ENCODE peak calls at places on chromosomes 1 and 21, in four cellular contexts. X is SJCRH30, T is thoracic aorta, A is body of pancreas. Z is an unnamed sample.

GRCh38 chr1:45348020-45348419 is 7.8 kb upstream of the MUTYH start:
- DNase-seq in A (no peak), X (no peak), T (no peak), Z (no peak)

GRCh38 chr1:90711696-90712095 is 5.4 kb downstream of the BARHL2 start:
- DNase-seq in X (peak), T (no peak), A (no peak), Z (no peak)

GRCh38 chr21:41928621-41929220 is 25.1 kb downstream of the C2CD2 start:
- DNase-seq in A (no peak), X (no peak), T (no peak), Z (no peak)

GRCh38 chr1:147895123-147895522 is 7.5 kb upstream of the GJA8 start:
- DNase-seq in T (no peak), X (no peak), A (no peak), Z (no peak)

GRCh38 chr1:179366093-179366800 is 476 bp downstream of the AXDND1 start:
- DNase-seq in T (no peak), A (no peak), X (no peak), Z (no peak)

GRCh38 chr1:195740862-195741261 is 867.4 kb downstream of the KCNT2 start:
- DNase-seq in A (no peak), T (no peak), X (no peak), Z (no peak)

GRCh38 chr21:45531393-45532215 is 10.6 kb downstream of the SLC19A1 start:
- DNase-seq in T (no peak), X (no peak), A (peak), Z (no peak)

GRCh38 chr1:15850450-15851079 is 3.1 kb downstream of the SPEN start:
- DNase-seq in T (no peak), X (peak), A (peak), Z (no peak)

GRCh38 chr21:38839683-38840286 is 34.1 kb downstream of the ETS2 start:
- DNase-seq in A (no peak), T (no peak), X (no peak), Z (peak)

GRCh38 chr1:109392788-109393580 is 4.7 kb downstream of the SORT1 start:
- DNase-seq in T (no peak), A (peak), X (peak), Z (peak)

GRCh38 chr1:86650065-86650464 is 54.3 kb upstream of the SH3GLB1 start:
- DNase-seq in A (no peak), X (no peak), T (no peak), Z (no peak)

GRCh38 chr1:21644348-21644747 is 24.8 kb downstream of the RAP1GAP start:
- DNase-seq in T (no peak), X (no peak), A (no peak), Z (no peak)

GRCh38 chr1:226660410-226661182 is 78.5 kb downstream of the ITPKB start:
- DNase-seq in A (no peak), T (no peak), X (no peak), Z (no peak)

GRCh38 chr21:31974454-31974985 is 101.7 kb downstream of the HUNK start:
- DNase-seq in X (no peak), A (no peak), T (no peak), Z (no peak)

GRCh38 chr1:22612657-22613056 is 23.8 kb upstream of the C1QA start:
- DNase-seq in X (no peak), T (no peak), A (no peak), Z (no peak)

GRCh38 chr21:45408811-45409261 is 3.9 kb downstream of the COL18A1 start:
- DNase-seq in T (no peak), A (peak), X (no peak), Z (no peak)

GRCh38 chr1:25532970-25533369 is 10.4 kb upstream of the LDLRAP1 start:
- DNase-seq in A (no peak), X (no peak), T (no peak), Z (no peak)

GRCh38 chr21:41061701-41062100 is 106.3 kb upstream of the BACE2 start:
- DNase-seq in T (no peak), A (no peak), X (no peak), Z (no peak)

GRCh38 chr21:39924577-39925308 is 57.5 kb downstream of the PCP4 start:
- DNase-seq in X (no peak), A (peak), T (no peak), Z (no peak)

GRCh38 chr1:15304708-15305326 is 57.8 kb downstream of the FHAD1 start:
- DNase-seq in A (peak), X (peak), T (no peak), Z (no peak)

GRCh38 chr1:243255791-243256512 is at the start of gene SDCCAG8:
- DNase-seq in X (peak), T (peak), A (peak), Z (peak)

GRCh38 chr1:201281573-201281972 is 1.7 kb upstream of the PKP1 start:
- DNase-seq in X (no peak), A (peak), T (no peak), Z (no peak)

GRCh38 chr1:230140221-230141001 is 73.4 kb downstream of the GALNT2 start:
- DNase-seq in A (peak), T (no peak), X (peak), Z (peak)

GRCh38 chr1:53653200-53653575 is 85.8 kb downstream of the GLIS1 start:
- DNase-seq in T (no peak), A (no peak), X (no peak), Z (no peak)

GRCh38 chr1:23521588-23521987 is 9.4 kb downstream of the E2F2 start:
- DNase-seq in A (no peak), T (no peak), X (peak), Z (no peak)

GRCh38 chr1:3481836-3482589 is 27.5 kb downstream of the ARHGEF16 start:
- DNase-seq in A (peak), X (no peak), T (no peak), Z (peak)

GRCh38 chr1:241376711-241377110 is 19.7 kb upstream of the RGS7 start:
- DNase-seq in X (no peak), T (no peak), A (no peak), Z (no peak)

GRCh38 chr1:38994196-38994595 is 3.1 kb downstream of the AKIRIN1 start:
- DNase-seq in A (no peak), X (no peak), T (no peak), Z (no peak)
- H3K4me3 ChIP-seq in A (no peak), X (no peak), T (no peak), Z (no peak)

GRCh38 chr1:27886744-27887143 is 14.4 kb downstream of the THEMIS2 start:
- DNase-seq in T (no peak), A (no peak), X (no peak), Z (no peak)

GRCh38 chr1:27886353-27886679 is 14.0 kb downstream of the THEMIS2 start:
- DNase-seq in A (no peak), T (no peak), X (peak), Z (no peak)

GRCh38 chr1:27889506-27889905 is 17.2 kb downstream of the THEMIS2 start:
- DNase-seq in X (no peak), T (no peak), A (no peak), Z (no peak)

GRCh38 chr1:27887215-27888035 is 15.1 kb downstream of the THEMIS2 start:
- DNase-seq in A (no peak), T (no peak), X (no peak), Z (no peak)

DNA sequence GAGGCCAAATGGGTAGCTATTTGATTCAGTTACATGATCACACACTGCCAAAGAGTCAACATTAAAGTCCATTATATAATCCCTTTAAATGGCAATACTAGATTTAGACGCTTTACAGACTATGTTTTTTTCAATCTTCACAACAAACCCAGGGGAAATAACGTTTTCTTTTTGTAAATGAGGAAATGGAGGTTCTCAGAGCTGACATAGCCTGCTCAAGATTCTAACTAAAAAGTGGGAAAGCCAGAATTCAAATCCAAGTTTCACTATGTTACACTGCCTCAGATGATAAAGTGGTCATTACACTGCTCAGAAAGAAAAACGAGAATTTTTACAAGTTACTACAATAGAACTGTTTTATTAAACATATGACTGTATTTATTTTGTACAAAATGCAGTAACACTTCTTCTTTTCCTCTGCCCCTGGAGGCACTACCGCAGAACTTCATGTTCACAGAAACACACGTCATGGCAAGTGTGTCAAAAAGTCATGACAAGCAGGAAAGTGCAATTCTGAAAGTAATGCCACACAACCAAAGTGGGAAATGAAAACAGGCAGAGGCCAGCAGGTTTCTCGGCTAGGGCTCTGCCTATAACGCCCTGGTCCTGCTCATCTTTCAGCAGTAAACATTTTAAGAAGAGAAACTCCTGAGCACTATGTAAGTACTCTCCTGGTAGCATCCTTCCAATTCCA is 19.0 kb downstream of the THEMIS2 start:
- DNase-seq in X (no peak), T (no peak), A (no peak), Z (no peak)
- H3K4me3 ChIP-seq in X (no peak), T (no peak), A (no peak), Z (no peak)

GRCh38 chr1:112393634-112393976 is 2.4 kb upstream of the CTTNBP2NL start:
- DNase-seq in T (no peak), A (no peak), X (no peak), Z (peak)

GRCh38 chr1:112388436-112388835 is 7.6 kb upstream of the CTTNBP2NL start:
- DNase-seq in A (no peak), T (no peak), X (no peak), Z (peak)

GRCh38 chr1:112389689-112390088 is 6.3 kb upstream of the CTTNBP2NL start:
- DNase-seq in X (no peak), A (no peak), T (no peak), Z (no peak)

GRCh38 chr1:112391603-112391940 is 4.4 kb upstream of the CTTNBP2NL start:
- DNase-seq in T (no peak), X (no peak), A (no peak), Z (no peak)

GRCh38 chr1:112390775-112391602 is 5.0 kb upstream of the CTTNBP2NL start:
- DNase-seq in T (peak), A (peak), X (peak), Z (peak)
- H3K4me3 ChIP-seq in T (peak), A (peak), X (peak), Z (peak)

DNA sequence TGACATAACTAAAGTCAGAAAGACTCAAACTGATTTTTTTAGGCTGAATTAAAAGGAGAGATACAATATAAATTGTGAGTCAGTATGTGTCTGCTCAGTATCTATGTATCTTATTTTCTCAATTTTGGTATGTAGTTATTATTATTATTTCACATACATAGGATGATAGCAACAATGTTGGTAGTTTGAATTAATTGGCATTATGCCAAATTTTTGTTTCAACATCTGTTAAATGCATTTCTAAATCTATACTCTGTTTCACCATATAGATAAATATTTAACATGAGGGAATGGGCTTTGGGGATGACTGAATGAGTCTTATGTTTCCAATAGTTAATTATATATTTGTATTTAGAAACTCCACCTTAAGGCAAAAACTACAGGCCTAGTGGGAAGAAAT is 12.6 kb upstream of the HMCN1 start:
- DNase-seq in A (no peak), X (peak), T (no peak), Z (no peak)
- H3K4me3 ChIP-seq in A (no peak), X (no peak), T (no peak), Z (no peak)

GRCh38 chr1:153532161-153532560 is 3.6 kb downstream of the S100A6 start:
- DNase-seq in A (no peak), T (no peak), X (no peak), Z (peak)

GRCh38 chr1:153532769-153533599 is 2.8 kb downstream of the S100A6 start:
- DNase-seq in X (peak), T (peak), A (peak), Z (peak)

GRCh38 chr1:153534226-153534932 is 1.4 kb downstream of the S100A6 start:
- DNase-seq in X (no peak), A (no peak), T (no peak), Z (peak)

GRCh38 chr1:153534933-153535663 is 693 bp downstream of the S100A6 start:
- DNase-seq in T (peak), X (no peak), A (peak), Z (peak)

DNA sequence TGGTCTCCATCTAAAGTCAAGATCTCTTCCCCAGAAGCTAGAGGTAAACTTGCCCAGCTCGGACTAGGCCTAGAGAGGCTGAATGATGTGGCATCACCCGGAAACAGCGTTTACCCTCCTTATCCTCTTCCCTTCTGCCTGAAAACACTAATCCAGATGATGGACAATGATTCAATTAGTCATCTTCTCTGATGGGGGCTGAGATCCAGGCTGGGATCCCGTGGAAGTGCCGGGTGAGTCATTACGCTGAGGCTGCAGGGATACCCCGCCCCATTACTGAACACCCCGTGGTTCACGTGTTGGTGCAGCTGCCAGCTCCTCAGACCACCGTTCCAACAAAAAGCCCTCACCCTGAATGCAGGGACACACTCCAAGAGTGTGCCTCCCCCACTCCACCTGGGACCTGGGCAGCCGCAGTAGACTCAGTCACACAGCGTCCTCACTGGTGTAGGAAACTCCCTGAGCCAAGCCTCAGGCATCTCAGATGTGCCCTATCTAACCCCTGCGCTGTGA is 2.0 kb downstream of the S100A6 start:
- DNase-seq in T (peak), A (no peak), X (peak), Z (peak)
- H3K4me3 ChIP-seq in T (peak), A (no peak), X (peak), Z (peak)

DNA sequence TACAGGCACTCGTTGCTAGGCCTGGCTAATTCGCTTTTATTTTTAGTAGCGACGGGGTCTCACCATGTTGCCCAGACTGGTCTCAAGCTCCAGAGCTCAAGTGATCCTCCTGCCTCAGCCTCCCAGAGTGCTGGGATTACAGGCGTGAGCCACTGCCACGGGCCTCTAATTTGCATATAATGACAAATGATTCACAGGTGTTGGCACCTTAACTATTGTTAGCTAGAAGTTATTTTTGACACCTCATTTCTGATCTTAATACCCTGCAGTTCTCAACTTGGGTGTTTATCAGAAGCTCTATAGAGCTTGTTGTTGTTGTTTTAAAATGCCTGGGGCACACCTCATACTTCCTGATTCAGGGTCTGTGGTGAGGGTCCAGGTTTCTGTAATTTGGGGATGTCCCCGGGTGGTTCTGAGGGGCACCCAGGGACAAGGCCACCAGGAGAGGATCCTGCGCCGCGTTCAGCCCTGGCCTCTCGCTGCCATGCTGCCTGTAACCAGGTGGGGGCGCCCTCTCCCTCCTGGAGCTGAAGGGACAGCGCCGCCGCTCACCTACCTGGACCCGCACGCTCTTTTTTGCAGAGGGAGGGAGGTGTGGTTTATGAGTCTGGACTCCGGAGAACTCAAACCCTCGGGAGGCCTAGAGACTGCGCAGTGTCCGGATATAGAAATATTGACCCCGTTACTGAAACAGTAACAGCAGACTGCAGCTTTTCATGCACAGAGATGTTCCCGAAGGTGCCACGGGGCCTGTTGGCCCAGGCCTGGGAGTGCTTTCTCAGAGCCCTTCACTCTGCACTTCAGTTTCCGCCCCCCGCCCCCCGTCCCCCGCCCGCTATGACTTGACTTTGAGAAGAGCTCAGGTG is 23.0 kb upstream of the NEK2 start:
- DNase-seq in T (peak), X (peak), A (peak), Z (peak)
- H3K4me3 ChIP-seq in T (peak), X (no peak), A (no peak), Z (no peak)

GRCh38 chr21:33025471-33026298 is at the start of gene OLIG2:
- DNase-seq in A (no peak), X (peak), T (no peak), Z (peak)
- H3K4me3 ChIP-seq in A (no peak), X (peak), T (peak), Z (no peak)

DNA sequence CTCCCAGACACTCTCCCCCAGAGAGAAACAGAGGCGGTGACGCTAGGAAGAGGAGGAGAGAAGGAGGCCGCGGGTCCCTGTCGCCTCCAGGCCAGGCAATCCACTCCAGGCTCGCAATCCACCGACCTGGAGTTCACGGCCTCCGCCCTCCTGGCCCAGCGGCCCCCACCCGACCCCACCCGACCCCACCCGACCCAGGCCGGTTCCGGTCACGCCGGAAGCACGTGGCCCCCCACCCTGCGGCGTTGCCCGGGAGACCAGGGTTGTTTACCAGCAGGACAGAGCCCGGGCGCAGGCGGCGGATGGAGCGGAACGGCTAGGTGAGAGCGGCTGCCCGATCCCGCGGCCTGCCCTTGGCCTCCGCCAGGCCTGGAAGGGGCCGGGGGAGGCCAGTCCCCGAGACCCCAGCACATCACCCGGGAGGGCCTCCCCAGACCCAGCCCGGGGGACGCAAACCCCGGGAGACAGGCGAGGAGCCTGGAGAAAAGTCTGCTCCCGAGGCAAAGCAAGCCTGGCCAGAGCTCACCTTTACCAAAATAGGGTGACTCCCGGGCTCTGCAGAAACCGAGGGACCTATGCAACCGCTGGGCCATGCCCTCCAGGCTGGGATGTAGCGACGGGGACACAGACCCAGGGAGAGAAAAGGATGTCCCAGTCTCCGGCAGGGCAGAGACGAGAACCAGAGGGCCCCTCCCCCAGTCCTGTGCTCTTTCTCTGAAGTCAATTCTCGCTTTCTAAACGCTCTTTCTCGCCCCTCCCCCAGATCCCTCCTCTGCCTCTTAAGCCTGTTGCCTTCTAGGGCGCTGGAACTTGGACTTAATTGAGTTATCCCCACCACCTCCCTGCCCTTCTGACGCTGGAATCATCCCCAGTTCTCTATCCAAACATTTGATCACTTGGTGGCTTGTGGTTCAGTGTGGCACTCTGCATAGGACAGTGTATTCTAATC is at the start of the genes PLA2G2C and UBXN10:
- DNase-seq in T (no peak), X (no peak), A (peak), Z (no peak)
- H3K4me3 ChIP-seq in T (peak), X (no peak), A (no peak), Z (no peak)

GRCh38 chr1:206507395-206508129 is at the start of gene RASSF5:
- DNase-seq in X (no peak), A (peak), T (peak), Z (peak)

GRCh38 chr1:206508130-206508884 is 976 bp downstream of the RASSF5 start:
- DNase-seq in A (peak), X (no peak), T (no peak), Z (no peak)

GRCh38 chr1:206510371-206510770 is 3.0 kb downstream of the RASSF5 start:
- DNase-seq in A (no peak), T (no peak), X (peak), Z (no peak)

GRCh38 chr1:206509612-206510257 is 2.4 kb downstream of the RASSF5 start:
- DNase-seq in X (no peak), T (no peak), A (no peak), Z (no peak)

GRCh38 chr1:206508956-206509355 is 1.6 kb downstream of the RASSF5 start:
- DNase-seq in T (no peak), A (no peak), X (peak), Z (peak)
- H3K4me3 ChIP-seq in T (peak), A (no peak), X (no peak), Z (no peak)

Z was measured in foreskin fibroblast.